ENCODE peak calls at places on chromosomes 13 and 19, in seven cellular contexts. D, I, X, K, H, S and Y are unnamed samples.

GRCh38 chr13:31225998-31226675 is 26.4 kb downstream of the B3GLCT start:
- DNase-seq in D (no peak), S (no peak), K (no peak), X (no peak), I (no peak), H (no peak), Y (no peak)

GRCh38 chr13:25911020-25911419 is 140.8 kb downstream of the SHISA2 start:
- DNase-seq in X (no peak), D (no peak), K (no peak), S (no peak), H (no peak), I (no peak), Y (no peak)

GRCh38 chr19:42345191-42345812 is 19.9 kb downstream of the MEGF8 start:
- DNase-seq in K (no peak), X (no peak), S (peak; percentile 10), D (peak; percentile 22), H (peak; percentile 73), I (no peak), Y (no peak)

GRCh38 chr19:48310227-48310626 is 15.1 kb upstream of the EMP3 start:
- DNase-seq in X (no peak), I (no peak), D (no peak), K (no peak), S (no peak), H (no peak), Y (no peak)

GRCh38 chr19:50492303-50493052 is 15.8 kb upstream of the GARIN5A start:
- DNase-seq in S (no peak), H (no peak), I (no peak), K (no peak), D (no peak), X (no peak), Y (no peak)

GRCh38 chr13:75635101-75635620 is 969 bp upstream of the LMO7 start:
- DNase-seq in D (no peak), H (no peak), X (no peak), K (no peak), I (no peak), S (no peak), Y (no peak)

GRCh38 chr13:30671271-30671815 is 53.6 kb downstream of the USPL1 start:
- DNase-seq in K (no peak), D (no peak), I (no peak), S (no peak), H (no peak), X (no peak), Y (no peak)

GRCh38 chr13:84574851-84575250 is 692.6 kb upstream of the SLITRK1 start:
- DNase-seq in D (no peak), K (no peak), S (peak; percentile 29), I (no peak), X (no peak), H (peak; percentile 21), Y (no peak)

GRCh38 chr19:18496167-18496979 is 25.5 kb downstream of the ELL start:
- DNase-seq in D (no peak), I (no peak), X (no peak), H (peak; percentile 37), S (peak; percentile 86), K (no peak), Y (peak; percentile 26)

GRCh38 chr13:98267080-98267912 is 90.2 kb upstream of the RNF113B start:
- DNase-seq in I (peak; percentile 33), D (no peak), S (no peak), H (peak; percentile 45), X (no peak), K (no peak), Y (no peak)

GRCh38 chr19:42412223-42412622 is 15.0 kb downstream of the LIPE start:
- DNase-seq in I (no peak), S (no peak), K (no peak), D (no peak), H (no peak), X (peak; percentile 65), Y (no peak)

GRCh38 chr13:39822437-39822836 is 167.0 kb downstream of the COG6 start:
- DNase-seq in D (no peak), X (no peak), H (no peak), I (no peak), S (peak; percentile 6), K (no peak), Y (no peak)

GRCh38 chr19:4369888-4370260 is 26.5 kb downstream of the MPND start:
- DNase-seq in K (no peak), H (no peak), S (peak; percentile 77), D (no peak), X (peak; percentile 37), I (no peak), Y (no peak)

GRCh38 chr13:30847697-30848307 is 58.3 kb upstream of the MEDAG start:
- DNase-seq in D (peak; percentile 87), I (peak; percentile 40), X (no peak), S (peak; percentile 96), H (peak; percentile 99), K (no peak), Y (no peak)

GRCh38 chr19:32200312-32201038 is 144.9 kb upstream of the ZNF507 start:
- DNase-seq in I (no peak), H (no peak), X (no peak), K (no peak), S (no peak), D (no peak), Y (no peak)

GRCh38 chr19:16325161-16325527 is 518 bp downstream of the KLF2 start:
- DNase-seq in I (no peak), D (no peak), K (no peak), S (no peak), X (peak; percentile 60), H (no peak), Y (no peak)

GRCh38 chr13:70959376-70959775 is 851.1 kb upstream of the KLHL1 start:
- DNase-seq in H (no peak), I (no peak), S (no peak), X (no peak), K (no peak), D (no peak), Y (no peak)

GRCh38 chr13:70964124-70964523 is 855.9 kb upstream of the KLHL1 start:
- DNase-seq in K (no peak), S (peak; percentile 28), I (no peak), D (no peak), H (no peak), X (no peak), Y (no peak)

GRCh38 chr13:70960841-70961443 is 852.7 kb upstream of the KLHL1 start:
- DNase-seq in I (peak; percentile 3), K (no peak), S (peak; percentile 47), H (peak; percentile 48), X (no peak), D (no peak), Y (no peak)
- TF ChIP-seq CTCF in I (peak; percentile 58), K (peak; percentile 42), S (peak; percentile 56), H (peak; percentile 55), X (peak; percentile 67), D (peak; percentile 70), Y (peak; percentile 41)

GRCh38 chr13:111658150-111659100 is 338.0 kb downstream of the TEX29 start:
- DNase-seq in H (no peak), S (no peak), D (no peak), X (peak; percentile 39), I (no peak), K (no peak), Y (no peak)
- TF ChIP-seq CTCF in H (no peak), S (no peak), D (no peak), X (no peak), I (no peak), K (no peak), Y (no peak)

DNA sequence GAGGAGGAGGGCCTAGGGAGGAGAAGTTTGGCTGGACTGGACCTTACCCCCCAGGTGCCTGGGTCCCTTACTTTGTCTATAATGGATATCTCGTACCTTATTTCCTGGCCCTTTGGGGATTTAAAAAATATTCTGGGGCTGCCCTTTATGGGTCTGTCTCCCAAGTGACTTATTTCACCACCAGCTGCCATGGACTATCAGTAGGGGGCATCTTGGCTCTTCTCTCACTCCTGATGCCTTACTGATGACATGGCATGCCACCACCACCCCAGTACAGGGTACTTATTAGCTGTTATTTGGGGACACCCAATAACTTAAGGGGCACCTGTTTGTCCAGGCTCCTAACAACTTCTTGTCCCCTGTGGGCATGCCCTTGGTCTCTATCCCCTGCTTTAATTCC is 38.0 kb downstream of the NFIX start:
- DNase-seq in I (no peak), X (no peak), D (no peak), K (no peak), H (no peak), S (no peak), Y (no peak)
- TF ChIP-seq CTCF in I (peak; percentile 16), X (no peak), D (peak; percentile 31), K (no peak), H (no peak), S (no peak), Y (peak; percentile 14)

GRCh38 chr13:89115307-89115706 is 1444.1 kb downstream of the SLITRK5 start:
- DNase-seq in K (no peak), S (no peak), X (no peak), H (no peak), D (no peak), I (no peak), Y (no peak)
- TF ChIP-seq CTCF in K (no peak), S (no peak), X (peak; percentile 10), H (no peak), D (no peak), I (no peak), Y (peak; percentile 10)

GRCh38 chr19:918152-918437 is 962 bp downstream of the KISS1R start:
- DNase-seq in H (no peak), X (no peak), I (no peak), K (no peak), D (no peak), S (no peak), Y (no peak)

GRCh38 chr19:918481-919156 is 1.5 kb downstream of the KISS1R start:
- DNase-seq in H (no peak), I (no peak), X (peak; percentile 38), K (no peak), S (no peak), D (no peak), Y (no peak)

GRCh38 chr19:917323-918151 is at the start of gene KISS1R:
- DNase-seq in S (no peak), X (peak; percentile 72), I (no peak), H (peak; percentile 29), K (no peak), D (no peak), Y (no peak)

GRCh38 chr19:919157-920050 is 2.3 kb downstream of the KISS1R start:
- DNase-seq in K (no peak), S (no peak), X (no peak), D (no peak), I (no peak), H (no peak), Y (no peak)

DNA sequence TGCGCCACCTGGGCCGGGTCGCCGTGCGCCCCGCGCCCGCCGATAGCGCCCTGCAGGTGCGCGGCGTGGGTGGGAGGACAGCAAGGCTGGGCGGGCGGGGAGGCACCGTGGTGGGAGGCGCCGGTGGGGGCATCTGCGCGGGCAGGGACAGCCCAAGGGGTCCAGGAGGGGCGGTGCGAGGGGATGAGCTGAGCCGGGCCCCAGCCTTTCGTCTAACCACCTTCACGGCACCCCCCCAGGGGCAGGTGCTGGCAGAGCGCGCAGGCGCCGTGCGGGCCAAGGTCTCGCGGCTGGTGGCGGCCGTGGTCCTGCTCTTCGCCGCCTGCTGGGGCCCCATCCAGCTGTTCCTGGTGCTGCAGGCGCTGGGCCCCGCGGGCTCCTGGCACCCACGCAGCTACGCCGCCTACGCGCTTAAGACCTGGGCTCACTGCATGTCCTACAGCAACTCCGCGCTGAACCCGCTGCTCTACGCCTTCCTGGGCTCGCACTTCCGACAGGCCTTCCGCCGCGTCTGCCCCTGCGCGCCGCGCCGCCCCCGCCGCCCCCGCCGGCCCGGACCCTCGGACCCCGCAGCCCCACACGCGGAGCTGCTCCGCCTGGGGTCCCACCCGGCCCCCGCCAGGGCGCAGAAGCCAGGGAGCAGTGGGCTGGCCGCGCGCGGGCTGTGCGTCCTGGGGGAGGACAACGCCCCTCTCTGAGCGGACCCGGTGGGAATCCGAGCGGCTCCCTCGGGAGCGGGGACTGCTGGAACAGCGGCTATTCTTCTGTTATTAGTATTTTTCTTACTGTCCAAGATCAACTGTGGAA is 3.1 kb downstream of the KISS1R start:
- DNase-seq in I (no peak), D (no peak), S (no peak), X (peak; percentile 57), H (peak; percentile 43), K (no peak), Y (no peak)
- TF ChIP-seq CTCF in I (peak; percentile 14), D (no peak), S (no peak), X (no peak), H (no peak), K (no peak), Y (no peak)